ENCODE peak calls at places on chromosomes 3 and 15, in seven cellular contexts. One of them, this sample, is unnamed.

GRCh38 chr3:23508464-23508863 is 297.3 kb upstream of the UBE2E1 start:
- DNase-seq in K562: no peak
- DNase-seq in SK-N-SH: no peak
- DNase-seq in HepG2: no peak
- DNase-seq in H1: no peak
- DNase-seq in GM12878: no peak
- DNase-seq in HCT116: no peak
- DNase-seq in this sample: no peak

GRCh38 chr15:45665261-45665660 is 30.4 kb downstream of the SQOR start:
- DNase-seq in HepG2: no peak
- DNase-seq in HCT116: no peak
- DNase-seq in SK-N-SH: no peak
- DNase-seq in K562: no peak
- DNase-seq in GM12878: no peak
- DNase-seq in H1: no peak
- DNase-seq in this sample: no peak

GRCh38 chr15:31361764-31362120 is 35.1 kb downstream of the KLF13 start:
- DNase-seq in H1: no peak
- DNase-seq in HepG2: no peak
- DNase-seq in SK-N-SH: peak; percentile 55
- DNase-seq in GM12878: no peak
- DNase-seq in K562: no peak
- DNase-seq in HCT116: no peak
- DNase-seq in this sample: no peak

GRCh38 chr3:100902572-100902971 is 90.6 kb downstream of the ABI3BP start:
- DNase-seq in SK-N-SH: no peak
- DNase-seq in K562: peak; percentile 4
- DNase-seq in HCT116: no peak
- DNase-seq in H1: no peak
- DNase-seq in HepG2: no peak
- DNase-seq in GM12878: no peak
- DNase-seq in this sample: no peak

GRCh38 chr3:10992946-10993728 is 589 bp downstream of the SLC6A1 start:
- DNase-seq in SK-N-SH: no peak
- DNase-seq in HCT116: no peak
- DNase-seq in GM12878: no peak
- DNase-seq in K562: no peak
- DNase-seq in HepG2: no peak
- DNase-seq in H1: peak; percentile 57
- DNase-seq in this sample: no peak

GRCh38 chr15:79186616-79187015 is 95.9 kb upstream of the ANKRD34C start:
- DNase-seq in H1: no peak
- DNase-seq in SK-N-SH: no peak
- DNase-seq in HCT116: no peak
- DNase-seq in K562: no peak
- DNase-seq in HepG2: no peak
- DNase-seq in GM12878: no peak
- DNase-seq in this sample: no peak

GRCh38 chr15:51367322-51367976 is 26.0 kb downstream of the GLDN start:
- DNase-seq in SK-N-SH: no peak
- DNase-seq in H1: no peak
- DNase-seq in K562: no peak
- DNase-seq in HCT116: no peak
- DNase-seq in GM12878: no peak
- DNase-seq in HepG2: no peak
- DNase-seq in this sample: peak; percentile 24

GRCh38 chr15:23035964-23036566 is 3.3 kb downstream of the TUBGCP5 start:
- DNase-seq in SK-N-SH: peak; percentile 73
- DNase-seq in K562: peak; percentile 75
- DNase-seq in HepG2: peak; percentile 62
- DNase-seq in HCT116: peak; percentile 54
- DNase-seq in GM12878: no peak
- DNase-seq in H1: peak; percentile 86
- DNase-seq in this sample: peak; percentile 48

GRCh38 chr15:35115155-35115725 is 30.1 kb upstream of the NANOGP8 start:
- DNase-seq in HepG2: peak; percentile 15
- DNase-seq in K562: no peak
- DNase-seq in GM12878: no peak
- DNase-seq in H1: no peak
- DNase-seq in SK-N-SH: no peak
- DNase-seq in HCT116: no peak
- DNase-seq in this sample: no peak

GRCh38 chr3:108118038-108118727 is 27.4 kb upstream of the CD47 start:
- DNase-seq in GM12878: no peak
- DNase-seq in SK-N-SH: no peak
- DNase-seq in HCT116: no peak
- DNase-seq in K562: no peak
- DNase-seq in H1: no peak
- DNase-seq in HepG2: no peak
- DNase-seq in this sample: no peak

GRCh38 chr3:42301446-42302175 is 35.6 kb upstream of the CCK start:
- DNase-seq in HCT116: no peak
- DNase-seq in HepG2: no peak
- DNase-seq in K562: no peak
- DNase-seq in SK-N-SH: no peak
- DNase-seq in H1: no peak
- DNase-seq in GM12878: no peak
- DNase-seq in this sample: no peak

GRCh38 chr15:46580487-46580886 is 945.7 kb downstream of the SQOR start:
- DNase-seq in HCT116: no peak
- DNase-seq in HepG2: no peak
- DNase-seq in K562: no peak
- DNase-seq in SK-N-SH: no peak
- DNase-seq in H1: no peak
- DNase-seq in GM12878: no peak
- DNase-seq in this sample: no peak

GRCh38 chr3:23189183-23189582 is 13.9 kb upstream of the UBE2E2 start:
- DNase-seq in SK-N-SH: no peak
- DNase-seq in HepG2: no peak
- DNase-seq in H1: no peak
- DNase-seq in GM12878: no peak
- DNase-seq in HCT116: no peak
- DNase-seq in K562: no peak
- DNase-seq in this sample: no peak

GRCh38 chr3:111768571-111769100 is 90.4 kb upstream of the PHLDB2 start:
- DNase-seq in HepG2: peak; percentile 50
- DNase-seq in HCT116: peak; percentile 79
- DNase-seq in H1: no peak
- DNase-seq in SK-N-SH: no peak
- DNase-seq in K562: no peak
- DNase-seq in GM12878: no peak
- DNase-seq in this sample: no peak

GRCh38 chr3:43177092-43177491 is 71.2 kb upstream of the POMGNT2 start:
- DNase-seq in HepG2: no peak
- DNase-seq in HCT116: no peak
- DNase-seq in SK-N-SH: no peak
- DNase-seq in K562: no peak
- DNase-seq in H1: no peak
- DNase-seq in GM12878: no peak
- DNase-seq in this sample: no peak

GRCh38 chr3:138351151-138351550 is 2.8 kb downstream of the MRAS start:
- DNase-seq in SK-N-SH: no peak
- DNase-seq in HepG2: no peak
- DNase-seq in HCT116: no peak
- DNase-seq in H1: no peak
- DNase-seq in K562: no peak
- DNase-seq in GM12878: no peak
- DNase-seq in this sample: no peak

GRCh38 chr15:28917791-28918140 is 32.0 kb downstream of the APBA2 start:
- DNase-seq in SK-N-SH: no peak
- DNase-seq in GM12878: no peak
- DNase-seq in K562: no peak
- DNase-seq in HCT116: no peak
- DNase-seq in HepG2: no peak
- DNase-seq in H1: no peak
- DNase-seq in this sample: no peak

GRCh38 chr15:29278436-29279099 is 8.9 kb upstream of the NSMCE3 start:
- DNase-seq in HepG2: no peak
- DNase-seq in K562: no peak
- DNase-seq in H1: no peak
- DNase-seq in SK-N-SH: no peak
- DNase-seq in GM12878: no peak
- DNase-seq in HCT116: peak; percentile 64
- DNase-seq in this sample: no peak

GRCh38 chr3:146817705-146818104 is 212.6 kb upstream of the PLSCR5 start:
- DNase-seq in K562: no peak
- DNase-seq in GM12878: no peak
- DNase-seq in SK-N-SH: no peak
- DNase-seq in HCT116: peak; percentile 26
- DNase-seq in H1: no peak
- DNase-seq in HepG2: no peak
- DNase-seq in this sample: peak; percentile 65

GRCh38 chr3:152621006-152621868 is 213.7 kb upstream of the P2RY1 start:
- DNase-seq in H1: no peak
- DNase-seq in GM12878: no peak
- DNase-seq in K562: no peak
- DNase-seq in HepG2: no peak
- DNase-seq in SK-N-SH: no peak
- DNase-seq in HCT116: no peak
- DNase-seq in this sample: no peak

GRCh38 chr3:181210275-181210674 is 220.7 kb upstream of the DNAJC19 start:
- DNase-seq in HepG2: peak; percentile 4
- DNase-seq in H1: no peak
- DNase-seq in K562: no peak
- DNase-seq in SK-N-SH: peak; percentile 8
- DNase-seq in HCT116: peak; percentile 12
- DNase-seq in GM12878: no peak
- DNase-seq in this sample: peak; percentile 75

DNA sequence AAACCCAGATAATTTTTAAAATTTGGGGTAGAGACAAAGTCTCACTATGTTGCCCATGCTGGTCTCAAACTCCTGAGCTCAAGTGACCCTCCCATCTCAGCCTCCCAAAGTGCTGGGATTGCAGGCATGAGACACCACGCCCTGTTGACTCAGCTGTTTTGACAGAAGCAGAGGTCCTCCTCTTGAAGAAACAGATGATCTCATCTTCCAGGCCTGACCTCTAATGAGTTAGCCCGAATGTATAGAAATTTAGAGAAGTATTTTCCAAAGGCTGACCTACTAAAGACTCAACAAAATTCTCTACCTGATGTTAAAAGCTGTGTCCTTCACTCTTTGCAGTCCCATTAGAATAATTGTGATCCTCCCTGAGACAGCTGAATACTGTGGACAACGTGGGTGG is 204.8 kb upstream of the NR2F2 start:
- DNase-seq in K562: peak; percentile 51
- DNase-seq in GM12878: no peak
- DNase-seq in H1: no peak
- DNase-seq in SK-N-SH: no peak
- DNase-seq in HepG2: no peak
- DNase-seq in HCT116: no peak
- DNase-seq in this sample: no peak
- TF ChIP-seq JUND in K562: peak; percentile 92
- TF ChIP-seq JUND in GM12878: no peak
- TF ChIP-seq JUND in H1: no peak
- TF ChIP-seq JUND in SK-N-SH: no peak
- TF ChIP-seq JUND in HepG2: no peak
- TF ChIP-seq JUND in HCT116: no peak
- TF ChIP-seq JUND in this sample: no peak

GRCh38 chr3:4292301-4292700 is 10.9 kb upstream of the SETMAR start:
- DNase-seq in K562: no peak
- DNase-seq in HCT116: no peak
- DNase-seq in HepG2: no peak
- DNase-seq in H1: no peak
- DNase-seq in SK-N-SH: no peak
- DNase-seq in GM12878: no peak
- DNase-seq in this sample: no peak
- TF ChIP-seq JUND in K562: no peak
- TF ChIP-seq JUND in HCT116: no peak
- TF ChIP-seq JUND in HepG2: no peak
- TF ChIP-seq JUND in H1: no peak
- TF ChIP-seq JUND in SK-N-SH: no peak
- TF ChIP-seq JUND in GM12878: no peak
- TF ChIP-seq JUND in this sample: no peak

GRCh38 chr3:177946515-177946914 is 589.7 kb upstream of the KCNMB2 start:
- DNase-seq in SK-N-SH: no peak
- DNase-seq in HCT116: no peak
- DNase-seq in H1: no peak
- DNase-seq in HepG2: no peak
- DNase-seq in GM12878: no peak
- DNase-seq in K562: no peak
- DNase-seq in this sample: no peak

GRCh38 chr3:177946965-177947364 is 589.3 kb upstream of the KCNMB2 start:
- DNase-seq in GM12878: no peak
- DNase-seq in HCT116: no peak
- DNase-seq in SK-N-SH: no peak
- DNase-seq in H1: no peak
- DNase-seq in HepG2: no peak
- DNase-seq in K562: no peak
- DNase-seq in this sample: no peak

GRCh38 chr3:177945999-177946398 is 590.2 kb upstream of the KCNMB2 start:
- DNase-seq in H1: no peak
- DNase-seq in GM12878: no peak
- DNase-seq in SK-N-SH: no peak
- DNase-seq in K562: no peak
- DNase-seq in HepG2: no peak
- DNase-seq in HCT116: no peak
- DNase-seq in this sample: no peak

GRCh38 chr3:177947901-177948300 is 588.3 kb upstream of the KCNMB2 start:
- DNase-seq in GM12878: no peak
- DNase-seq in HCT116: no peak
- DNase-seq in HepG2: no peak
- DNase-seq in SK-N-SH: no peak
- DNase-seq in H1: no peak
- DNase-seq in K562: no peak
- DNase-seq in this sample: no peak

GRCh38 chr3:177948716-177949422 is 587.4 kb upstream of the KCNMB2 start:
- DNase-seq in GM12878: no peak
- DNase-seq in H1: no peak
- DNase-seq in HepG2: no peak
- DNase-seq in K562: no peak
- DNase-seq in HCT116: no peak
- DNase-seq in SK-N-SH: no peak
- DNase-seq in this sample: no peak
- TF ChIP-seq JUND in GM12878: no peak
- TF ChIP-seq JUND in H1: no peak
- TF ChIP-seq JUND in HepG2: no peak
- TF ChIP-seq JUND in K562: no peak
- TF ChIP-seq JUND in HCT116: no peak
- TF ChIP-seq JUND in SK-N-SH: no peak
- TF ChIP-seq JUND in this sample: no peak

GRCh38 chr3:15797600-15798303 is at the start of gene ANKRD28:
- DNase-seq in K562: peak; percentile 59
- DNase-seq in H1: no peak
- DNase-seq in SK-N-SH: peak; percentile 13
- DNase-seq in HepG2: peak; percentile 58
- DNase-seq in HCT116: peak; percentile 86
- DNase-seq in GM12878: no peak
- DNase-seq in this sample: peak; percentile 60

GRCh38 chr3:15800780-15801179 is 3.0 kb upstream of the ANKRD28 start:
- DNase-seq in H1: no peak
- DNase-seq in K562: no peak
- DNase-seq in SK-N-SH: no peak
- DNase-seq in GM12878: no peak
- DNase-seq in HepG2: no peak
- DNase-seq in HCT116: no peak
- DNase-seq in this sample: no peak

GRCh38 chr3:15798533-15799245 is 910 bp upstream of the ANKRD28 start:
- DNase-seq in SK-N-SH: no peak
- DNase-seq in K562: no peak
- DNase-seq in H1: no peak
- DNase-seq in HepG2: no peak
- DNase-seq in GM12878: no peak
- DNase-seq in HCT116: no peak
- DNase-seq in this sample: no peak

GRCh38 chr3:15801298-15801697 is 3.5 kb upstream of the ANKRD28 start:
- DNase-seq in H1: no peak
- DNase-seq in HCT116: no peak
- DNase-seq in GM12878: no peak
- DNase-seq in SK-N-SH: no peak
- DNase-seq in K562: no peak
- DNase-seq in HepG2: no peak
- DNase-seq in this sample: no peak

GRCh38 chr3:15800327-15800726 is 2.5 kb upstream of the ANKRD28 start:
- DNase-seq in K562: no peak
- DNase-seq in H1: no peak
- DNase-seq in SK-N-SH: no peak
- DNase-seq in GM12878: no peak
- DNase-seq in HepG2: no peak
- DNase-seq in HCT116: no peak
- DNase-seq in this sample: no peak
- TF ChIP-seq JUND in K562: no peak
- TF ChIP-seq JUND in H1: no peak
- TF ChIP-seq JUND in SK-N-SH: no peak
- TF ChIP-seq JUND in GM12878: no peak
- TF ChIP-seq JUND in HepG2: no peak
- TF ChIP-seq JUND in HCT116: no peak
- TF ChIP-seq JUND in this sample: no peak

This sample was measured in T47D.